ENCODE peak calls at places on chromosome 13, in four cellular contexts. A is A549, T is K562, J is HepG2. N is an unnamed sample.
A peak's percentile ranks its signal among the peaks of the same experiment; 100 is the strongest.

GRCh38 chr13:67148219-67148583 is 81.9 kb downstream of the PCDH9 start:
- DNase-seq in A (no peak), J (no peak), T (no peak), N (no peak)

GRCh38 chr13:34257980-34258379 is 440.0 kb downstream of the RFC3 start:
- DNase-seq in J (no peak), T (no peak), A (no peak), N (no peak)

GRCh38 chr13:99640260-99640659 is 139.0 kb downstream of the TM9SF2 start:
- DNase-seq in A (no peak), T (no peak), J (no peak), N (no peak)

GRCh38 chr13:26024558-26024957 is 27.3 kb downstream of the SHISA2 start:
- DNase-seq in T (no peak), A (no peak), J (no peak), N (no peak)

GRCh38 chr13:26605845-26606244 is 48.4 kb downstream of the WASF3 start:
- DNase-seq in A (peak; percentile 19), J (peak; percentile 12), T (peak; percentile 7), N (no peak)

GRCh38 chr13:59024434-59024833 is 1139.3 kb downstream of the DIAPH3 start:
- DNase-seq in J (no peak), A (no peak), T (no peak), N (no peak)

GRCh38 chr13:110322126-110322827 is 15.2 kb downstream of the COL4A2 start:
- DNase-seq in A (no peak), T (no peak), J (no peak), N (no peak)

GRCh38 chr13:84607614-84608013 is 725.3 kb upstream of the SLITRK1 start:
- DNase-seq in T (no peak), J (no peak), A (no peak), N (no peak)

GRCh38 chr13:32901994-32902780 is 114.0 kb upstream of the KL start:
- DNase-seq in T (no peak), J (no peak), A (no peak), N (no peak)

GRCh38 chr13:54194233-54195024 is 1165.8 kb downstream of the OLFM4 start:
- DNase-seq in A (no peak), T (no peak), J (no peak), N (no peak)

GRCh38 chr13:46715363-46715762 is 81.6 kb downstream of the ESD start:
- DNase-seq in T (no peak), A (no peak), J (no peak), N (no peak)

GRCh38 chr13:53151692-53152421 is 123.2 kb downstream of the OLFM4 start:
- DNase-seq in T (peak; percentile 44), J (peak; percentile 43), A (peak; percentile 27), N (peak; percentile 32)

GRCh38 chr13:28492527-28493367 is 2.2 kb downstream of the FLT1 start:
- DNase-seq in A (no peak), J (no peak), T (no peak), N (peak; percentile 28)

GRCh38 chr13:30394798-30395191 is 27.5 kb upstream of the UBE2L5 start:
- DNase-seq in J (no peak), A (no peak), T (no peak), N (peak; percentile 61)

GRCh38 chr13:40599722-40600121 is 66.7 kb downstream of the FOXO1 start:
- DNase-seq in J (no peak), A (no peak), T (no peak), N (no peak)

GRCh38 chr13:40596484-40596883 is 70.0 kb downstream of the FOXO1 start:
- DNase-seq in A (no peak), T (no peak), J (no peak), N (no peak)

GRCh38 chr13:40598599-40598998 is 67.8 kb downstream of the FOXO1 start:
- DNase-seq in A (no peak), J (no peak), T (no peak), N (no peak)

GRCh38 chr13:40599146-40599545 is 67.3 kb downstream of the FOXO1 start:
- DNase-seq in T (no peak), J (no peak), A (no peak), N (no peak)

DNA sequence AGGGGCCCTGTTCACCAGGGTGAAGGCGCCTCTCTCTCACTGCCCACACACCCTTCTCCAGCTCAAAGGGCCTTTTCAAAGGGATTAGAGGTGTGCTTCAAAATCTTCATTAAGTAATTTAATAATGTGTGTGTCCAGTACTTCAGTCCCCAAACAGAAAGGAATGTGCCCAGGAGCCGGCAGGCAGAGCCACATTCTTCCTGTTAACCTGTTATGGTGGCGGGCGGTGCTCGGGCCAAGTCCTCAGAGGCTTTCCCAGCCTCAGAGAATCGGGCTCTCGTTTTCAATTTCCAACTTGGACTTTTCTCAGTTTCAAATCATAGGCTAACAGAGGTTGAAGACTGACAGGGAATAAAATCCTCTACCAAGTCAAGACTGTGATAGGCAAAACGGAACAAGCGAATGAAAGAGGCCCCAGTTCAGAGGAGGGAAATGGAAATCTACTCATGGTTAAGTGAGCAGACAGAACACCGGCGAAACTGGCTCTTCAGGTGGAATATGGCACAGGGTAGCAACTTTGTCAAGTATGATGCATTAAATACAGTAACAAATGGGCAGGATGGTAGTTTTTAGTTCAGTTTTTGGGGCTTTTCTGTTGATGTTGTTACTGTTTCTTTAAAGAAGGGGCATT is 68.6 kb downstream of the FOXO1 start:
- DNase-seq in A (no peak), J (no peak), T (no peak), N (no peak)
- TF ChIP-seq USF2 in A (no peak), J (no peak), T (no peak), N (no peak)

DNA sequence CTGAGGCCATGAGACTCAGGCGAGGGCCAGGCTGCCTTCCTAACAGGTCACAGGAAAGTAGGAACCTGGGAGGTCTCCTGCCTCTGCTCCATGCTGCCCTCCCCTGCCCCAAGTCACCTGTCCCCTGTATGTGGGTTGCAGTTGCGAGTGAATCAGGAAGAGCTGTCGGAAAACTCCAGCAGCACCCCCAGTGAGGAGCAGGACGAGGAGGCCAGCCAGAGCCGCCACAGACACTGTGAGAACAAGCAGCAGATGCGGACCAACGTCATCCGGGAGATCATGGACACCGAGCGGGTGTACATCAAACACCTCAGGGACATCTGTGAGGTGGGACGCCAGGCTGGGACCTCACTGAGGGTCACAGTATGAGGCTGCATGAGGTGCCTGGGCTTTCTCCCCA is 22.8 kb upstream of the C1QTNF9 start:
- DNase-seq in T (no peak), A (no peak), J (no peak), N (no peak)
- TF ChIP-seq POLR2AphosphoS2 in T (no peak), A (no peak), J (no peak), N (no peak)

DNA sequence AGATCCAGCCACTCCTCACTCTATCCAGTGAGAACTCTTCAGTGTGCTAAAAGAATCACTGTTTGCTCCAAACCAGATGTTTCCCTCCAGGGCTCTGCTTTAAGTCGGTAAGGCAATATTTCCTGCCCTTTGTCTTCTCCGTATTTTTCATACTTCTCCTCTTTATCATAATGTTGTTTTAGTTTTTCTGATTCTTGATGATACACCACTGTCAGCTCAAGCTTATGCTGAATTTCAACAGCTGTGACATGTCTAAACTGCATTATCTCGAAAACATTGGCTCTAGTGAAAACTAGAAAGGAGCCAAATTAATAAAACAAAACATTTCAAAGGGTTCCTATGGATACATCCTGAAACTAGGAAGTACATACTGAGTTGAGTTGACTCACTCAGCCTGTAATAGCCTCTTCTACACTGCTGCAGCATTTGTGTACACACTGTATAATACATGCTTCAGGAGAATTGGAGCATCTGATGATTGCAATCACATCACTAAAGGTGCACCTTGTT is 39.8 kb downstream of the GPR180 start:
- DNase-seq in A (peak; percentile 7), J (no peak), T (no peak), N (no peak)
- TF ChIP-seq USF2 in A (no peak), J (no peak), T (no peak), N (no peak)

GRCh38 chr13:45522571-45522970 is 57.8 kb downstream of the COG3 start:
- DNase-seq in T (no peak), A (no peak), J (no peak), N (no peak)

GRCh38 chr13:45516757-45517156 is 52.0 kb downstream of the COG3 start:
- DNase-seq in A (no peak), J (no peak), T (no peak), N (no peak)

GRCh38 chr13:45519473-45519872 is 54.7 kb downstream of the COG3 start:
- DNase-seq in J (no peak), A (no peak), T (no peak), N (no peak)

GRCh38 chr13:45518525-45519235 is 53.9 kb downstream of the COG3 start:
- DNase-seq in T (no peak), J (no peak), A (no peak), N (no peak)

GRCh38 chr13:45521292-45521691 is 56.6 kb downstream of the COG3 start:
- DNase-seq in A (no peak), J (no peak), T (no peak), N (no peak)
- TF ChIP-seq POLR2AphosphoS2 in A (no peak), J (no peak), T (no peak), N (no peak)